ENCODE peak calls at places on chromosomes 1 and 21, in eight cellular contexts. S is AG04450, X is epithelial cell of esophagus, R is bronchial epithelial cell, D is Panc1, F is astrocyte of the spinal cord, K is coronary artery, A is A549. I is an unnamed sample.

GRCh38 chr1:59743324-59744108 is 71.2 kb upstream of the HOOK1 start:
- DNase-seq in S (no peak), X (no peak), R (no peak), D (no peak), F (no peak), K (no peak), A (no peak), I (no peak)

GRCh38 chr1:7948950-7949349 is 8.3 kb upstream of the TNFRSF9 start:
- DNase-seq in S (peak), X (peak), R (peak), D (no peak), F (peak), K (no peak), A (no peak), I (peak)

GRCh38 chr1:119611701-119612113 is 36.4 kb downstream of the ZNF697 start:
- DNase-seq in S (no peak), X (peak), R (peak), D (peak), F (peak), K (no peak), A (peak), I (no peak)

GRCh38 chr1:163450986-163451385 is 129.2 kb downstream of the NUF2 start:
- DNase-seq in S (no peak), X (no peak), R (no peak), D (no peak), F (no peak), K (no peak), A (no peak), I (no peak)

GRCh38 chr1:2210084-2210653 is 15.6 kb upstream of the FAAP20 start:
- DNase-seq in S (no peak), X (peak), R (peak), D (no peak), F (no peak), K (peak), A (no peak), I (no peak)

GRCh38 chr1:177809844-177810243 is 160.0 kb downstream of the SEC16B start:
- DNase-seq in S (no peak), X (no peak), R (no peak), D (no peak), F (no peak), K (no peak), A (no peak), I (no peak)

GRCh38 chr1:58721247-58721820 is 21.5 kb upstream of the MYSM1 start:
- DNase-seq in S (no peak), X (peak), R (peak), D (no peak), F (no peak), K (no peak), A (no peak), I (no peak)

GRCh38 chr1:245060684-245061374 is 94.0 kb upstream of the KIF26B start:
- DNase-seq in S (no peak), X (no peak), R (no peak), D (no peak), F (peak), K (no peak), A (peak), I (no peak)

GRCh38 chr1:90509225-90510048 is 207.7 kb downstream of the BARHL2 start:
- DNase-seq in S (no peak), X (no peak), R (no peak), D (no peak), F (no peak), K (no peak), A (no peak), I (no peak)

GRCh38 chr1:171898956-171899355 is 57.7 kb downstream of the DNM3 start:
- DNase-seq in S (no peak), X (peak), R (peak), D (no peak), F (peak), K (no peak), A (no peak), I (no peak)

GRCh38 chr1:211783266-211783665 is 47.3 kb downstream of the LPGAT1 start:
- DNase-seq in S (no peak), X (no peak), R (no peak), D (no peak), F (no peak), K (no peak), A (no peak), I (no peak)

GRCh38 chr1:43557744-43558245 is 27.1 kb downstream of the PTPRF start:
- DNase-seq in S (no peak), X (peak), R (peak), D (no peak), F (no peak), K (no peak), A (peak), I (no peak)

GRCh38 chr1:18479484-18479883 is 1.2 kb upstream of the KLHDC7A start:
- DNase-seq in S (no peak), X (no peak), R (no peak), D (no peak), F (no peak), K (no peak), A (no peak), I (no peak)

GRCh38 chr1:29162476-29163138 is 19.1 kb downstream of the SRSF4 start:
- DNase-seq in S (no peak), X (no peak), R (no peak), D (no peak), F (peak), K (no peak), A (no peak), I (no peak)

GRCh38 chr1:8821084-8821483 is 3.6 kb upstream of the RERE start:
- DNase-seq in S (no peak), X (no peak), R (no peak), D (no peak), F (no peak), K (peak), A (no peak), I (no peak)

GRCh38 chr1:114155756-114156155 is 2.1 kb upstream of the SYT6 start:
- DNase-seq in S (no peak), X (no peak), R (no peak), D (no peak), F (no peak), K (no peak), A (no peak), I (no peak)

GRCh38 chr1:79215311-79215710 is 208.8 kb upstream of the ADGRL4 start:
- DNase-seq in S (no peak), X (peak), R (peak), D (no peak), F (no peak), K (no peak), A (no peak), I (no peak)

GRCh38 chr1:237041795-237042466 is at the start of gene RYR2:
- DNase-seq in S (no peak), X (peak), R (no peak), D (no peak), F (no peak), K (no peak), A (peak), I (no peak)

GRCh38 chr1:15835205-15835740 is 12.2 kb upstream of the SPEN start:
- DNase-seq in S (no peak), X (peak), R (no peak), D (no peak), F (no peak), K (no peak), A (no peak), I (no peak)

GRCh38 chr1:26626994-26627393 is 68.8 kb upstream of the ARID1A start:
- DNase-seq in S (peak), X (no peak), R (no peak), D (no peak), F (peak), K (no peak), A (no peak), I (no peak)

DNA sequence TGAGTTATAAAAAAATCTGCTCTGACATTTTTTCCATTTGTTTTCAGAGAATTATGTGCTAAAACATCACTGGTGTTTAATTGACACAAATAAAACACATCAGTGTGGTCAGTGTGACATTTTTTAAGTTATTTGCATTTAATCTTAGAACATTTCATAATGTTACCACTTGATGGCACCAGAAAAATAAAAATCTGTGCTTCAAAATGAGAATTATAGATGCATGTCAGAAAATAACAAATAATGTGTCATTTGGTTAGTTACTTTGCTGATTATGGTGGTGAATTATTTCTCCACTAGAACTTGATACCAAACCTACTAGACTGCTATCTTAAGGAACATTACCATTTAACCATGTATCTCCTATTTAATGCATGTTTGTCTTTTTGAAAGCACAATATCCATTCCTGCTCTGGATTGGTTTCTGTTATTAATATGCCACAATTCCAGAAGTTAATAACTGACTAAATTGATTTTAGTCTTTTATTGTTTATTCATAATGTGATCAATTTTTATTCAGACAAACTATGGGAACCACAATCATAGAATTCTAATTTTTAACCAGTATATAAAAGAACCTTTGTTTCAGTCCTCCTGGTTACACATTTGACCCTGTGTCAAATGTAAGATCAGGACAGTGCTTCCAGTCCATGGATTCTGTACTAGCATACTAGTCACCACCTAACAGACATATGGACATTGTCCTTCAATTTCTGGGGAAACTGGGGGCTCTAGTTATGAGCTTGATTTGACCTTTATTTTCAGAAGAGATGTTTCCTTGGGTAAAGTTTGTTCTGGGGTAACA is 81.0 kb downstream of the RPS6KC1 start:
- DNase-seq in S (no peak), X (no peak), R (no peak), D (no peak), F (no peak), K (no peak), A (no peak), I (no peak)
- H3K4me3 ChIP-seq in S (no peak), X (no peak), R (no peak), D (no peak), F (no peak), K (no peak), A (no peak), I (no peak)

DNA sequence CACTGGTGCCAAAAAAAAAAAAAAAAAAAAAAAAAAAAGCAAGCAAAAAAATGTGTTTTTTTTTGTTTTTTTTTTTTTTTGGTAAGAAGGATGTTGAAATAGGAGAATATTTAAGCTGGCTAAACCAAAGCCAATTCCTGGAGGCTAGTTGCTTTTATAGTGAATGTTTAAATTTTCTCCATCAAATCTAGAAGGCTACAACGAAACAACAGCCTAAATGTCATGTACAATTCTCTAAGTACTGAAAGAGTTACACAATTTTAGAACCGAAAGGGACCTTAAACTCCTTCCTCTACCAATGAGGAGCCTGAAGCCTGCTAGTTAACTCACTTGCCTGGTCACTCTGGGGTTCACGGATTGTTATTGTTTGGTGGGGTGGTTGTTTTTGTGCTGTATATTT is 3.5 kb downstream of the WLS start:
- DNase-seq in S (no peak), X (no peak), R (no peak), D (no peak), F (peak), K (no peak), A (no peak), I (no peak)
- H3K4me3 ChIP-seq in S (peak), X (peak), R (no peak), D (no peak), F (peak), K (peak), A (no peak), I (peak)

GRCh38 chr1:184156521-184157395 is 105.2 kb downstream of the TSEN15 start:
- DNase-seq in S (no peak), X (no peak), R (peak), D (no peak), F (peak), K (no peak), A (no peak), I (no peak)

GRCh38 chr1:184150776-184151531 is 99.4 kb downstream of the TSEN15 start:
- DNase-seq in S (no peak), X (no peak), R (no peak), D (no peak), F (peak), K (no peak), A (no peak), I (no peak)

GRCh38 chr1:184153731-184154130 is 102.2 kb downstream of the TSEN15 start:
- DNase-seq in S (no peak), X (no peak), R (no peak), D (no peak), F (no peak), K (no peak), A (no peak), I (no peak)

GRCh38 chr1:184152944-184153343 is 101.4 kb downstream of the TSEN15 start:
- DNase-seq in S (no peak), X (no peak), R (no peak), D (no peak), F (no peak), K (no peak), A (no peak), I (no peak)

GRCh38 chr1:184152502-184152901 is 101.0 kb downstream of the TSEN15 start:
- DNase-seq in S (no peak), X (no peak), R (no peak), D (no peak), F (peak), K (no peak), A (no peak), I (peak)
- H3K4me3 ChIP-seq in S (peak), X (no peak), R (no peak), D (no peak), F (peak), K (peak), A (peak), I (peak)

DNA sequence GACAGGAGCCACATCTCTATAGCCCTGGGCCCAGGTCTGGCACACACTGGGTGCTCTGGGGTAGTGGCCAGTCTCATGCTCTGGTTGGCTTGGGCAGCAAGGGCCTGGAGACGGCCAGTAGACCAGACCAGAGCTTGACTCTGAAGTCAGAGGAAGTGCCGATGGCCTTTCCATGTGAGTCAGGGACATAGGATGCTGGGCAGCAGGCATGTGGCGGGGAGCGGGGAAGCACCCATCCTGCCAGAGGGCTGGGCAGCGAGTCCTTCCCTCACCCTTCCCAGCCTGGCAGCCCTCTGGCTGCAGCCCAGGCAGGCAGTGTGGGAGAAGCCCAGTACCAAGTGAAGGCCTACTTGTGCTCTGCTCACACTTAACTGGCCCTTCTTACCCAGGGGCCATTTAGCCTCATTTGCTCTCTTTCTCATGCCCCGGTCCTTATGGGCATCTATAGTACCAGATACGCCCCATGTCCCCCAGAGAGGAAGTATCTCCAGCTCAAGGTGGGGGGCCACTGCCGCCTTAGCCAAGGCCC is 3.3 kb downstream of the GPR153 start:
- DNase-seq in S (no peak), X (no peak), R (no peak), D (no peak), F (no peak), K (no peak), A (no peak), I (no peak)
- H3K4me3 ChIP-seq in S (no peak), X (no peak), R (no peak), D (no peak), F (no peak), K (no peak), A (no peak), I (no peak)

DNA sequence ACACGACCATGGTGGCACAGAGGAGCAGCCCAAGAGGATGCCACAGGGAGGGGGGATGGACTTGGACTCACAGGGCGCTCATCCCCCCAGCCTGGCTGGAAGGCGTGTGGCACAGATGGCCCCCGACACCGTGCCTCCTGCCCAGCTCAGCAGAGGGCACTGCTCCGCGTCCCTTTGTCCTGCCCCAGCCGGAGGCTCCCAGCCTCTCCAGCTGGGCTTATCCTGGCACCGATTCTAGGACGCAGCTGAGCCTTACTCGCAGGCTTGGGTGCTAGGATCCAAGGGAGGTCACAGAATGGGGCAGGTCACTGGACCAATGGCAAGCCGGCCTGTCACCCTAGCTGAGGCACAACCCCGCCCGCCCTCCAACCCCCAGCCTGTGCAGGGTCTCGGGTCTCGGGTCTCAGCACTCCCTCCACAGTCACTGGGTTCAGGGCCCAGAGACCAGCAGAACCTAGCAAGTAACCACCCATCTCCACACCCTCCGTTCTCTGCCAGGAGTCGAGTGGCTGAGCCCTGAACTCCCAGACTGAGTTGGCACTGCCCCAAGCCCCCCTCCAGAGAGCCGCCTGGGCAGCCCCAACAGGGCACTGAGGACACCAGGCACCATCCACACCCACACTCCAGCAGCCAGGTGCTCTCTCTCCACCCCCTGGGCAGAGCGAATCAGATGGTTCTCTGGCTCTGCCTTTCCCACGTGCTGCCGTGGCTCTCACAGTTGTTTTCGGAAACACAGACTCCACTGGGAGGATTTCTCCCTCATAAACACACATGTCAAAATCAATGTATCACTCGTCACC is 13.8 kb downstream of the WDR4 start:
- DNase-seq in S (no peak), X (no peak), R (no peak), D (no peak), F (no peak), K (no peak), A (no peak), I (no peak)
- H3K4me3 ChIP-seq in S (no peak), X (no peak), R (no peak), D (no peak), F (no peak), K (no peak), A (no peak), I (no peak)

GRCh38 chr1:156492591-156493080 is 7.9 kb downstream of the MEF2D start:
- DNase-seq in S (no peak), X (no peak), R (no peak), D (no peak), F (no peak), K (no peak), A (no peak), I (no peak)
- H3K4me3 ChIP-seq in S (no peak), X (no peak), R (no peak), D (no peak), F (no peak), K (peak), A (no peak), I (no peak)

DNA sequence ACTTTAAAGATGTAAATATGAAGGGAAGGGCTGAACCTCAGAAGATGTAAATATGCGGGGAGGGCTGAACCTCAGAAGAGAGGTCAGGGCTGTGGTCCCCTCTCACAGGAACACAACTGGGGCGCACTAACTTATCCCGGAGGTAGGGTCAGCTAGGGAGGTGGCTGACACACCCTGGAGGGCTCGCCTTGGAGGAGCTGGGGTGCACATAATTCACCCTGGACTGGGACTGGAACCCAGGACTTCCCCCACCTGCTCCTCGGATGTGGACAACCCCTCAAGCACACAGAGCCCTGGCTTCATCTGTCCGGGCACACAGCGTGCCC is 13.9 kb upstream of the TTC39A start:
- DNase-seq in S (no peak), X (no peak), R (no peak), D (no peak), F (no peak), K (no peak), A (no peak), I (no peak)
- H3K4me3 ChIP-seq in S (no peak), X (peak), R (peak), D (peak), F (no peak), K (no peak), A (no peak), I (no peak)